ENCODE peak calls at places on chromosomes 6 and 20, in six cellular contexts. One of them, this sample, is unnamed.

GRCh38 chr20:49446808-49447207 is 35.7 kb downstream of the KCNB1 start:
- DNase-seq in upper lobe of right lung: peak
- DNase-seq in AG08395: no peak
- DNase-seq in mucosa of gallbladder: peak
- DNase-seq in CD8-positive, alpha-beta memory T cell: no peak
- DNase-seq in transverse colon: peak
- DNase-seq in this sample: no peak

GRCh38 chr20:36098364-36098763 is 56.2 kb upstream of the EPB41L1 start:
- DNase-seq in transverse colon: peak
- DNase-seq in mucosa of gallbladder: peak
- DNase-seq in AG08395: peak
- DNase-seq in CD8-positive, alpha-beta memory T cell: no peak
- DNase-seq in upper lobe of right lung: no peak
- DNase-seq in this sample: no peak

GRCh38 chr20:52493177-52493711 is 301.7 kb upstream of the ZFP64 start:
- DNase-seq in AG08395: peak
- DNase-seq in mucosa of gallbladder: no peak
- DNase-seq in CD8-positive, alpha-beta memory T cell: no peak
- DNase-seq in transverse colon: no peak
- DNase-seq in upper lobe of right lung: no peak
- DNase-seq in this sample: peak

GRCh38 chr6:119957195-119957594 is 607.6 kb upstream of the MAN1A1 start:
- DNase-seq in mucosa of gallbladder: no peak
- DNase-seq in CD8-positive, alpha-beta memory T cell: no peak
- DNase-seq in transverse colon: no peak
- DNase-seq in upper lobe of right lung: no peak
- DNase-seq in AG08395: no peak
- DNase-seq in this sample: no peak

GRCh38 chr6:13290335-13290734 is 38.0 kb downstream of the TBC1D7 start:
- DNase-seq in upper lobe of right lung: no peak
- DNase-seq in mucosa of gallbladder: no peak
- DNase-seq in AG08395: no peak
- DNase-seq in transverse colon: no peak
- DNase-seq in CD8-positive, alpha-beta memory T cell: no peak
- DNase-seq in this sample: no peak

GRCh38 chr6:52132326-52132725 is 44.9 kb upstream of the PKHD1 start:
- DNase-seq in transverse colon: no peak
- DNase-seq in mucosa of gallbladder: no peak
- DNase-seq in upper lobe of right lung: no peak
- DNase-seq in AG08395: no peak
- DNase-seq in CD8-positive, alpha-beta memory T cell: no peak
- DNase-seq in this sample: no peak

GRCh38 chr6:26543953-26544352 is 5.8 kb downstream of the HMGN4 start:
- DNase-seq in AG08395: peak
- DNase-seq in CD8-positive, alpha-beta memory T cell: no peak
- DNase-seq in mucosa of gallbladder: no peak
- DNase-seq in upper lobe of right lung: no peak
- DNase-seq in transverse colon: no peak
- DNase-seq in this sample: no peak

GRCh38 chr20:51159303-51159702 is 136.4 kb upstream of the KCNG1 start:
- DNase-seq in CD8-positive, alpha-beta memory T cell: no peak
- DNase-seq in upper lobe of right lung: no peak
- DNase-seq in mucosa of gallbladder: no peak
- DNase-seq in AG08395: no peak
- DNase-seq in transverse colon: no peak
- DNase-seq in this sample: no peak

GRCh38 chr20:8225658-8226057 is 93.6 kb downstream of the PLCB1 start:
- DNase-seq in AG08395: no peak
- DNase-seq in transverse colon: no peak
- DNase-seq in mucosa of gallbladder: no peak
- DNase-seq in upper lobe of right lung: no peak
- DNase-seq in CD8-positive, alpha-beta memory T cell: no peak
- DNase-seq in this sample: no peak

GRCh38 chr6:28003661-28004060 is 46.6 kb downstream of the OR2B6 start:
- DNase-seq in CD8-positive, alpha-beta memory T cell: no peak
- DNase-seq in AG08395: no peak
- DNase-seq in mucosa of gallbladder: no peak
- DNase-seq in transverse colon: no peak
- DNase-seq in upper lobe of right lung: no peak
- DNase-seq in this sample: no peak

GRCh38 chr6:41723936-41724637 is 11.3 kb downstream of the TFEB start:
- DNase-seq in mucosa of gallbladder: no peak
- DNase-seq in AG08395: no peak
- DNase-seq in upper lobe of right lung: no peak
- DNase-seq in CD8-positive, alpha-beta memory T cell: no peak
- DNase-seq in transverse colon: peak
- DNase-seq in this sample: no peak